ENCODE peak calls at places on chromosome 16, in seven cellular contexts. One of them, this sample, is unnamed.

GRCh38 chr16:76428858-76429257 is 151.7 kb downstream of the CNTNAP4 start:
- DNase-seq in GM23248: no peak
- DNase-seq in naive thymus-derived CD4-positive, alpha-beta T cell: no peak
- DNase-seq in neural progenitor cell: no peak
- DNase-seq in SW480: no peak
- DNase-seq in LoVo: no peak
- DNase-seq in SK-N-DZ: no peak
- DNase-seq in this sample: no peak

GRCh38 chr16:17519041-17519440 is 48.3 kb upstream of the XYLT1 start:
- DNase-seq in GM23248: peak; percentile 82
- DNase-seq in naive thymus-derived CD4-positive, alpha-beta T cell: no peak
- DNase-seq in neural progenitor cell: no peak
- DNase-seq in SW480: no peak
- DNase-seq in LoVo: no peak
- DNase-seq in SK-N-DZ: no peak
- DNase-seq in this sample: no peak

GRCh38 chr16:64412578-64413280 is 709.1 kb downstream of the CDH11 start:
- DNase-seq in GM23248: peak; percentile 90
- DNase-seq in naive thymus-derived CD4-positive, alpha-beta T cell: no peak
- DNase-seq in neural progenitor cell: no peak
- DNase-seq in SW480: no peak
- DNase-seq in LoVo: no peak
- DNase-seq in SK-N-DZ: no peak
- DNase-seq in this sample: no peak

GRCh38 chr16:68111379-68111778 is 26.2 kb downstream of the NFATC3 start:
- DNase-seq in GM23248: no peak
- DNase-seq in naive thymus-derived CD4-positive, alpha-beta T cell: no peak
- DNase-seq in neural progenitor cell: no peak
- DNase-seq in SW480: no peak
- DNase-seq in LoVo: no peak
- DNase-seq in SK-N-DZ: no peak
- DNase-seq in this sample: no peak

GRCh38 chr16:25014500-25015147 is 545 bp downstream of the ARHGAP17 start:
- DNase-seq in GM23248: peak; percentile 75
- DNase-seq in naive thymus-derived CD4-positive, alpha-beta T cell: no peak
- DNase-seq in neural progenitor cell: peak; percentile 77
- DNase-seq in SW480: peak; percentile 64
- DNase-seq in LoVo: peak; percentile 48
- DNase-seq in SK-N-DZ: peak; percentile 58
- DNase-seq in this sample: no peak

GRCh38 chr16:11224894-11225676 is 30.9 kb downstream of the SOCS1 start:
- DNase-seq in GM23248: no peak
- DNase-seq in naive thymus-derived CD4-positive, alpha-beta T cell: peak; percentile 76
- DNase-seq in neural progenitor cell: no peak
- DNase-seq in SW480: no peak
- DNase-seq in LoVo: no peak
- DNase-seq in SK-N-DZ: peak; percentile 40
- DNase-seq in this sample: peak; percentile 15

GRCh38 chr16:9567674-9568073 is 476.2 kb downstream of the HAPSTR1 start:
- DNase-seq in GM23248: no peak
- DNase-seq in naive thymus-derived CD4-positive, alpha-beta T cell: no peak
- DNase-seq in neural progenitor cell: no peak
- DNase-seq in SW480: no peak
- DNase-seq in LoVo: no peak
- DNase-seq in SK-N-DZ: no peak
- DNase-seq in this sample: no peak

GRCh38 chr16:78851266-78851665 is 749.3 kb downstream of the MAF start:
- DNase-seq in GM23248: no peak
- DNase-seq in naive thymus-derived CD4-positive, alpha-beta T cell: no peak
- DNase-seq in neural progenitor cell: no peak
- DNase-seq in SW480: no peak
- DNase-seq in LoVo: no peak
- DNase-seq in SK-N-DZ: no peak
- DNase-seq in this sample: no peak

This sample was measured in KG1.